ENCODE peak calls at places on chromosome 21, in four cellular contexts. K is stimulated activated CD4-positive, alpha-beta T cell treated with anti-CD3 and anti-CD28 coated beads, Interleukin-12 subunit alpha, Interleukin-12 subunit beta, amount 100 ng/mL, for 4 hours; Q is HCT116; V is AG08395. O is an unnamed sample.
A peak's percentile ranks its signal among the peaks of the same experiment; 100 is the strongest.

GRCh38 chr21:44695176-44695575 is 1.8 kb upstream of the KRTAP10-12 start:
- DNase-seq in K (no peak), Q (no peak), V (no peak), O (no peak)

GRCh38 chr21:45410151-45410864 is 5.3 kb downstream of the COL18A1 start:
- DNase-seq in K (no peak), Q (no peak), V (no peak), O (no peak)

GRCh38 chr21:37983336-37984095 is 67.3 kb upstream of the KCNJ6 start:
- DNase-seq in K (no peak), Q (no peak), V (no peak), O (no peak)

GRCh38 chr21:29302340-29302991 is 3.7 kb downstream of the BACH1 start:
- DNase-seq in K (no peak), Q (no peak), V (no peak), O (peak; percentile 63)

GRCh38 chr21:42373181-42373907 is 7.0 kb upstream of the TFF1 start:
- DNase-seq in K (no peak), Q (no peak), V (no peak), O (no peak)

GRCh38 chr21:40620386-40621145 is 226.4 kb downstream of the DSCAM start:
- DNase-seq in K (no peak), Q (no peak), V (no peak), O (no peak)

GRCh38 chr21:35475768-35476167 is 426.7 kb upstream of the RUNX1 start:
- DNase-seq in K (no peak), Q (no peak), V (no peak), O (no peak)

GRCh38 chr21:43588957-43589356 is 70.3 kb downstream of the HSF2BP start:
- DNase-seq in K (no peak), Q (no peak), V (no peak), O (peak; percentile 72)

GRCh38 chr21:35940074-35940927 is 120.0 kb downstream of the SETD4 start:
- DNase-seq in K (no peak), Q (peak; percentile 68), V (peak; percentile 79), O (peak; percentile 82)

GRCh38 chr21:42107881-42108553 is 36.9 kb downstream of the UMODL1 start:
- DNase-seq in K (peak; percentile 68), Q (no peak), V (peak; percentile 89), O (peak; percentile 80)

O was measured in small intestine.